ENCODE peak calls at places on chromosomes 11 and 22, in seven cellular contexts. N, D, F, Z, K, E and Q are unnamed samples.

GRCh38 chr11:61023086-61024035 is 51.9 kb downstream of the CD6 start:
- DNase-seq in N (no peak), D (no peak), F (no peak), Z (no peak), K (no peak), E (no peak), Q (no peak)

GRCh38 chr11:70628881-70629844 is 230.8 kb downstream of the CTTN start:
- DNase-seq in N (no peak), D (no peak), F (peak), Z (peak), K (peak), E (no peak), Q (no peak)

GRCh38 chr11:73907191-73907590 is 30.4 kb downstream of the PAAF1 start:
- DNase-seq in N (peak), D (peak), F (no peak), Z (no peak), K (no peak), E (peak), Q (peak)

GRCh38 chr22:25488244-25489020 is 76.0 kb upstream of the GRK3 start:
- DNase-seq in N (peak), D (peak), F (peak), Z (peak), K (no peak), E (peak), Q (peak)

GRCh38 chr11:122853971-122854446 is 15.7 kb downstream of the CRTAM start:
- DNase-seq in N (peak), D (peak), F (peak), Z (peak), K (no peak), E (peak), Q (peak)

GRCh38 chr11:70104419-70104818 is 26.3 kb downstream of the ANO1 start:
- DNase-seq in N (no peak), D (no peak), F (peak), Z (no peak), K (no peak), E (no peak), Q (no peak)

GRCh38 chr11:89205378-89205777 is 27.7 kb downstream of the TYR start:
- DNase-seq in N (no peak), D (peak), F (no peak), Z (no peak), K (no peak), E (peak), Q (peak)

GRCh38 chr22:44870021-44870420 is 117.6 kb downstream of the ARHGAP8 start:
- DNase-seq in N (peak), D (peak), F (peak), Z (no peak), K (peak), E (peak), Q (peak)

GRCh38 chr11:2178906-2179494 is 7.4 kb upstream of the TH start:
- DNase-seq in N (peak), D (peak), F (no peak), Z (no peak), K (no peak), E (peak), Q (peak)

GRCh38 chr11:2197771-2198520 is 26.3 kb upstream of the TH start:
- DNase-seq in N (no peak), D (no peak), F (no peak), Z (no peak), K (no peak), E (no peak), Q (no peak)

GRCh38 chr11:66112640-66113098 is 42.6 kb downstream of the PACS1 start:
- DNase-seq in N (peak), D (peak), F (no peak), Z (no peak), K (no peak), E (peak), Q (peak)

GRCh38 chr11:8906629-8907028 is 4.4 kb upstream of the AKIP1 start:
- DNase-seq in N (peak), D (peak), F (no peak), Z (no peak), K (no peak), E (peak), Q (peak)

GRCh38 chr11:60970369-60970774 is 1.1 kb upstream of the CD6 start:
- DNase-seq in N (peak), D (peak), F (peak), Z (peak), K (no peak), E (peak), Q (peak)

GRCh38 chr22:48629631-48630443 is 1197.8 kb downstream of the BRD1 start:
- DNase-seq in N (no peak), D (no peak), F (no peak), Z (no peak), K (peak), E (no peak), Q (no peak)

GRCh38 chr22:37189011-37189466 is 992 bp upstream of the C1QTNF6 start:
- DNase-seq in N (peak), D (peak), F (no peak), Z (no peak), K (no peak), E (peak), Q (peak)

GRCh38 chr11:130573767-130574166 is 125.3 kb downstream of the ADAMTS15 start:
- DNase-seq in N (no peak), D (no peak), F (no peak), Z (no peak), K (no peak), E (no peak), Q (no peak)

GRCh38 chr11:2975594-2975993 is 16.5 kb downstream of the NAP1L4 start:
- DNase-seq in N (peak), D (peak), F (peak), Z (no peak), K (no peak), E (peak), Q (peak)

GRCh38 chr22:50201191-50202129 is 649 bp downstream of the SELENOO start:
- DNase-seq in N (no peak), D (no peak), F (no peak), Z (no peak), K (no peak), E (no peak), Q (peak)

GRCh38 chr11:70474710-70475109 is 76.4 kb downstream of the CTTN start:
- DNase-seq in N (no peak), D (no peak), F (no peak), Z (no peak), K (no peak), E (no peak), Q (no peak)

GRCh38 chr22:43218786-43219185 is 31.9 kb upstream of the TTLL12 start:
- DNase-seq in N (no peak), D (peak), F (no peak), Z (no peak), K (no peak), E (no peak), Q (no peak)

GRCh38 chr11:503179-503981 is 3.7 kb downstream of the RNH1 start:
- DNase-seq in N (peak), D (no peak), F (no peak), Z (peak), K (peak), E (peak), Q (no peak)

GRCh38 chr11:126124284-126124683 is 61.6 kb upstream of the CDON start:
- DNase-seq in N (no peak), D (no peak), F (no peak), Z (peak), K (no peak), E (no peak), Q (no peak)

GRCh38 chr22:44385781-44386180 is 73.0 kb upstream of the SHISAL1 start:
- DNase-seq in N (no peak), D (no peak), F (no peak), Z (no peak), K (no peak), E (no peak), Q (no peak)

GRCh38 chr22:19941365-19942070 is at the start of the genes COMT and TXNRD2:
- DNase-seq in N (peak), D (peak), F (peak), Z (peak), K (no peak), E (peak), Q (peak)

GRCh38 chr11:66956689-66957290 is 1.4 kb downstream of the PC start:
- DNase-seq in N (peak), D (no peak), F (no peak), Z (no peak), K (peak), E (peak), Q (peak)

GRCh38 chr11:27696961-27697360 is 3.3 kb downstream of the BDNF start:
- DNase-seq in N (no peak), D (no peak), F (no peak), Z (no peak), K (no peak), E (no peak), Q (peak)
- TF ChIP-seq CTCF in N (no peak), D (no peak), F (no peak), Z (no peak), K (no peak), E (no peak), Q (no peak)

DNA sequence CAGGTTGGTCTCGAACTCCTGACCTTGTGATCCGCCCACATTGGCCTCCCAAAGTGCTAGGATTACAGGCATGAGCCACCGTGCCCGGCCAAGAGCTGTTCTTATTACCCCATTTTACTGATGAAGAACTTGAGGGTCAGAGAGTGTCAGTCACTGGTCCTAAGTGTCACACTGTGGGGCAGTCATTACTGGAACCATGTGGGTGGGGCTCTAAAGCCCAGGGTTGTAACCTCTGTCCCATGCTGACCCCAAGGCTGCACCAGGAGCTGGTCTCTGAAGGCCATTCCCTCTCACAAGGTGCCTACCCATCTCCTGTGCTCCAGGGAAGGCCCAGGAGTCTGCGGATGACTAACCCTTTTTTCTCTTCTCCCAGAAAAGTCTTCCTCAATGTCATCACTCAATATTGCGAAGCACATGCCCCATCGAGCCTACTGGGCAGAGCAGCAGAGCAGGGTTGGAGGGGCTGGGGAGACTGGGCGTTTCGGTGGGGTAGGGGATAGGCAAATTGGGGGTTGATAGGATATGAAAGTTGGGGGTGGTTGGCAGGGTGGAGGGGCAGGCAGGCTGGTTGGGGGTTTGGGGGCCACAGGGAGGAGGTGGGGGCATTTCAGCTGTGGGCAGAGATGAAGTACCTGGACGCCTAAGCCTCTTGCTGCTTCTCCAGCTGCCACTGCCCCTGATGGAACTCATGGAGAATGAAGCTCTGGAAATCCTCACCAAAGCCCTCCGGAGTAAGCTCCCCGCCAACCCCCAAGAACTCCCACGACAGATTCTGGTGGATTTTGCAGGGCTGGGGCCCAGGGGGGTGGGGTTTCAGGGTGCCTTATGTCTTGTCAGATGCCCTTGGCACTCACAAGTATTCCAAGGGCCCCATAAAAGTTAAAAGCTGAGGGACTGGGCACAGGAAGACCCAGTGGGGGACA is 2.0 kb upstream of the ESRRA start:
- DNase-seq in N (no peak), D (no peak), F (no peak), Z (no peak), K (no peak), E (no peak), Q (peak)
- H3K4me3 ChIP-seq in N (no peak), D (no peak), F (no peak), Z (no peak), K (no peak), E (no peak), Q (no peak)

DNA sequence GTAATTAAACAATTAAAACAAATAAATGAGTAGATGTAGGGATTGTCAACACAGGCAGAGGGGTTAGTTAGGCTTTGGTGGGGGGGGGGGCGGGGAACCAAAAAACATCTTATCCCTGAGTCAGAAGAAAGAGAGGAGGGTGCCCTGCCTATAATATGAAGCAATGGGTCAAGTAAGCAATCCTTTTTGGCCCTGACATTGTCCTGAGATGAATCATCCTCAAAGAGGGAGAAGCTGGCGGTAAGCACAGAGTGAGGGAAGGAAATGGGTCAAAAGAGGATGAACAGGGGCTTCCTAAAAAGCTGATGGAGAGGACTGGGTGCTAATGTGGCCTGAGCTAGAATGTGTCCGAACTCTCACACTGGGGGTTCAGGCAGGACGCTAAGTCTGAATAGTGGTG is 4.7 kb downstream of the OLFML1 start:
- DNase-seq in N (peak), D (peak), F (no peak), Z (no peak), K (no peak), E (peak), Q (peak)
- TF ChIP-seq CTCF in N (no peak), D (no peak), F (no peak), Z (no peak), K (no peak), E (no peak), Q (no peak)

DNA sequence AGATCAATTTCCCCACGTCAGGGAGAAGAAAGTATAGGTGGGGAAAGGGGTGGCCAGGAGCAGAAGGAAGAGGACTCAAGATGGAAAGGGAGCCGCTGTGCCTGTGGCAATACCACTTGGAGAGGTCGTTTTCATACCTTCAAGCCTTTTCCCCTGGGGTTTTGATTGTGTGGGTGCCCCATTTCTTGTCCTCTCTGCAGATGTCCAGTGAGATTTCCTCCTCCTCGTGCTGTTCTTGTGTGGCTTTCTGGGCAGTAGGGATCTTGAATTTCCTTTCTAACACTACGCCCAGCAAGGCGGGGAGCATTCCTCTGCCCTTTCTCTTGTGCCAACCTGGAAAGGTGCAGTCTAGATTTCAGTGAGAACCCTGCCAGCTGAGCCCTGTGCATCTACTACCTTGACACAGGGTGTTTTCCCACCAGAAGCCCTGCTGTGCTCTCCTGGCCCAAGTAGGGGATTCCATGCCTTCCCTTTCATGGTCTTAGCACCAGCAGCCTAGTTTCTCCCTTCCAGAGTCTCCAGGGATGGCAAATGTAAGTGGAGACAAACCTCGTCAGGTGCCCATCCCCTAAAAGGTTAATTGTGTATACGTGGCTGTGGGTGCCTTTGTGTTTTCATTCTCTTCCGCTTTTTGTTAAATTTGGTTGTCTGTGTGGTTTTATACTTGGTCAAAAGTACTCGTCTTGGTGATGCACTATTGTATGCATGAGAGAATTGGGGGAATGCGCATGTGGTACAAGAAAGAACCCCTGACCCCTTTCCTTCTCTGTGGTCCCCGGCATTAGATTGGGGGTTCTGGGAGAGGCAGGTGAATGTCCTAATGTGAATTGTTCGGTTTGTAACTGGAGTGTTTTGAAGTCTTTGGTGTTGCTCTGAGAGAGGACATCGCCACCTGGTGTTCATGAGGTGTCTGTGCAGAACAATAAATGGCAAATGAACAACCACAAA is 71.4 kb upstream of the MPEG1 start:
- DNase-seq in N (peak), D (peak), F (peak), Z (no peak), K (no peak), E (peak), Q (peak)
- H3K4me3 ChIP-seq in N (no peak), D (no peak), F (no peak), Z (no peak), K (no peak), E (no peak), Q (no peak)